ENCODE peak calls at places on chromosome 5, in six cellular contexts. D is stomach; S is germinal center; N is stimulated activated CD4-positive, alpha-beta T cell treated with anti-CD3 and anti-CD28 coated beads, Interleukin-15, amount 100 ng/mL, for 24 hours; C is endothelial cell; F is aorta. A is an unnamed sample.

GRCh38 chr5:135551593-135552447 is 16.1 kb upstream of the NEUROG1 start:
- DNase-seq in D (peak), S (peak), N (peak), C (peak), F (peak), A (peak)

GRCh38 chr5:181261320-181262085 is 560 bp upstream of the TRIM52 start:
- DNase-seq in D (peak), S (peak), N (peak), C (peak), F (peak), A (no peak)

GRCh38 chr5:38515081-38515480 is 41.4 kb downstream of the LIFR start:
- DNase-seq in D (no peak), S (no peak), N (no peak), C (no peak), F (no peak), A (no peak)

GRCh38 chr5:5788793-5789192 is 366.3 kb downstream of the ICE1 start:
- DNase-seq in D (no peak), S (no peak), N (no peak), C (no peak), F (no peak), A (no peak)

GRCh38 chr5:73189816-73190451 is 16.9 kb downstream of the TMEM174 start:
- DNase-seq in D (no peak), S (no peak), N (no peak), C (no peak), F (no peak), A (no peak)

GRCh38 chr5:66356011-66356565 is 212.0 kb downstream of the SREK1 start:
- DNase-seq in D (no peak), S (no peak), N (no peak), C (no peak), F (no peak), A (no peak)

GRCh38 chr5:78103226-78103722 is 191.2 kb downstream of the AP3B1 start:
- DNase-seq in D (no peak), S (no peak), N (no peak), C (no peak), F (no peak), A (no peak)

GRCh38 chr5:14925326-14925725 is 53.7 kb upstream of the ANKH start:
- DNase-seq in D (no peak), S (no peak), N (no peak), C (no peak), F (no peak), A (no peak)

GRCh38 chr5:34898258-34898895 is 16.9 kb downstream of the RAD1 start:
- DNase-seq in D (peak), S (peak), N (peak), C (peak), F (peak), A (peak)

GRCh38 chr5:53100606-53101005 is 9.0 kb downstream of the MOCS2 start:
- DNase-seq in D (no peak), S (no peak), N (no peak), C (no peak), F (no peak), A (no peak)

GRCh38 chr5:139964994-139965565 is 78.0 kb downstream of the NRG2 start:
- DNase-seq in D (no peak), S (no peak), N (no peak), C (no peak), F (no peak), A (no peak)

GRCh38 chr5:179297486-179298180 is 47.6 kb downstream of the ADAMTS2 start:
- DNase-seq in D (no peak), S (no peak), N (no peak), C (no peak), F (peak), A (no peak)

A was measured in SK-N-DZ.